ENCODE peak calls at places on chromosomes 1 and 21, in four cellular contexts. One of them, this sample, is unnamed.
A peak's percentile ranks its signal among the peaks of the same experiment; 100 is the strongest.

GRCh38 chr1:239882967-239883366 is 208.7 kb upstream of the FMN2 start:
- DNase-seq in mesenchymal stem cell: no peak
- DNase-seq in IMR-90: no peak
- DNase-seq in neuronal stem cell: no peak
- DNase-seq in this sample: no peak

GRCh38 chr1:30744060-30744756 is 13.4 kb downstream of the LAPTM5 start:
- DNase-seq in IMR-90: peak; percentile 73
- DNase-seq in neuronal stem cell: no peak
- DNase-seq in mesenchymal stem cell: peak; percentile 17
- DNase-seq in this sample: no peak

GRCh38 chr1:213070399-213070798 is 19.4 kb downstream of the RPS6KC1 start:
- DNase-seq in neuronal stem cell: no peak
- DNase-seq in mesenchymal stem cell: peak; percentile 85
- DNase-seq in IMR-90: peak; percentile 86
- DNase-seq in this sample: no peak

GRCh38 chr1:37606481-37607263 is 10.9 kb upstream of the GNL2 start:
- DNase-seq in IMR-90: peak; percentile 25
- DNase-seq in mesenchymal stem cell: no peak
- DNase-seq in neuronal stem cell: no peak
- DNase-seq in this sample: no peak

GRCh38 chr1:215146252-215146975 is 63.9 kb downstream of the KCNK2 start:
- DNase-seq in mesenchymal stem cell: peak; percentile 39
- DNase-seq in neuronal stem cell: no peak
- DNase-seq in IMR-90: peak; percentile 64
- DNase-seq in this sample: no peak

GRCh38 chr1:245459621-245460020 is 304.8 kb downstream of the KIF26B start:
- DNase-seq in IMR-90: no peak
- DNase-seq in mesenchymal stem cell: no peak
- DNase-seq in neuronal stem cell: no peak
- DNase-seq in this sample: no peak

GRCh38 chr1:105894006-105894405 is 1162.5 kb upstream of the PRMT6 start:
- DNase-seq in mesenchymal stem cell: peak; percentile 33
- DNase-seq in neuronal stem cell: no peak
- DNase-seq in IMR-90: peak; percentile 43
- DNase-seq in this sample: no peak

GRCh38 chr1:209249785-209250441 is 333.6 kb upstream of the CAMK1G start:
- DNase-seq in mesenchymal stem cell: no peak
- DNase-seq in IMR-90: no peak
- DNase-seq in neuronal stem cell: no peak
- DNase-seq in this sample: no peak

GRCh38 chr1:210647406-210648333 is 319.0 kb downstream of the HHAT start:
- DNase-seq in mesenchymal stem cell: peak; percentile 45
- DNase-seq in neuronal stem cell: no peak
- DNase-seq in IMR-90: peak; percentile 68
- DNase-seq in this sample: no peak

GRCh38 chr1:7594002-7594713 is 176.9 kb upstream of the VAMP3 start:
- DNase-seq in IMR-90: no peak
- DNase-seq in neuronal stem cell: no peak
- DNase-seq in mesenchymal stem cell: no peak
- DNase-seq in this sample: no peak

GRCh38 chr1:242185728-242186127 is 186.8 kb upstream of the MAP1LC3C start:
- DNase-seq in neuronal stem cell: no peak
- DNase-seq in IMR-90: no peak
- DNase-seq in mesenchymal stem cell: no peak
- DNase-seq in this sample: no peak

GRCh38 chr1:69524010-69524409 is 43.7 kb upstream of the LRRC7 start:
- DNase-seq in mesenchymal stem cell: peak; percentile 53
- DNase-seq in IMR-90: peak; percentile 46
- DNase-seq in neuronal stem cell: no peak
- DNase-seq in this sample: no peak

GRCh38 chr1:235703516-235703915 is 53.9 kb upstream of the GNG4 start:
- DNase-seq in neuronal stem cell: no peak
- DNase-seq in mesenchymal stem cell: no peak
- DNase-seq in IMR-90: peak; percentile 70
- DNase-seq in this sample: no peak

GRCh38 chr1:224726783-224727182 is 110.7 kb downstream of the CNIH3 start:
- DNase-seq in IMR-90: peak; percentile 91
- DNase-seq in neuronal stem cell: no peak
- DNase-seq in mesenchymal stem cell: peak; percentile 92
- DNase-seq in this sample: no peak

GRCh38 chr1:50369008-50369634 is 54.1 kb downstream of the DMRTA2 start:
- DNase-seq in IMR-90: no peak
- DNase-seq in neuronal stem cell: no peak
- DNase-seq in mesenchymal stem cell: no peak
- DNase-seq in this sample: no peak

GRCh38 chr1:36027766-36028165 is 56.1 kb upstream of the TEKT2 start:
- DNase-seq in mesenchymal stem cell: no peak
- DNase-seq in neuronal stem cell: no peak
- DNase-seq in IMR-90: no peak
- DNase-seq in this sample: no peak

GRCh38 chr1:229231754-229232119 is 39.2 kb upstream of the RAB4A start:
- DNase-seq in mesenchymal stem cell: no peak
- DNase-seq in IMR-90: no peak
- DNase-seq in neuronal stem cell: no peak
- DNase-seq in this sample: no peak

GRCh38 chr1:229229137-229229720 is 41.7 kb upstream of the RAB4A start:
- DNase-seq in IMR-90: no peak
- DNase-seq in mesenchymal stem cell: peak; percentile 57
- DNase-seq in neuronal stem cell: no peak
- DNase-seq in this sample: peak; percentile 76

GRCh38 chr1:229229721-229230135 is 41.2 kb upstream of the RAB4A start:
- DNase-seq in neuronal stem cell: no peak
- DNase-seq in mesenchymal stem cell: peak; percentile 29
- DNase-seq in IMR-90: no peak
- DNase-seq in this sample: no peak

GRCh38 chr1:229230893-229231753 is 39.8 kb upstream of the RAB4A start:
- DNase-seq in mesenchymal stem cell: peak; percentile 44
- DNase-seq in neuronal stem cell: no peak
- DNase-seq in IMR-90: no peak
- DNase-seq in this sample: no peak

DNA sequence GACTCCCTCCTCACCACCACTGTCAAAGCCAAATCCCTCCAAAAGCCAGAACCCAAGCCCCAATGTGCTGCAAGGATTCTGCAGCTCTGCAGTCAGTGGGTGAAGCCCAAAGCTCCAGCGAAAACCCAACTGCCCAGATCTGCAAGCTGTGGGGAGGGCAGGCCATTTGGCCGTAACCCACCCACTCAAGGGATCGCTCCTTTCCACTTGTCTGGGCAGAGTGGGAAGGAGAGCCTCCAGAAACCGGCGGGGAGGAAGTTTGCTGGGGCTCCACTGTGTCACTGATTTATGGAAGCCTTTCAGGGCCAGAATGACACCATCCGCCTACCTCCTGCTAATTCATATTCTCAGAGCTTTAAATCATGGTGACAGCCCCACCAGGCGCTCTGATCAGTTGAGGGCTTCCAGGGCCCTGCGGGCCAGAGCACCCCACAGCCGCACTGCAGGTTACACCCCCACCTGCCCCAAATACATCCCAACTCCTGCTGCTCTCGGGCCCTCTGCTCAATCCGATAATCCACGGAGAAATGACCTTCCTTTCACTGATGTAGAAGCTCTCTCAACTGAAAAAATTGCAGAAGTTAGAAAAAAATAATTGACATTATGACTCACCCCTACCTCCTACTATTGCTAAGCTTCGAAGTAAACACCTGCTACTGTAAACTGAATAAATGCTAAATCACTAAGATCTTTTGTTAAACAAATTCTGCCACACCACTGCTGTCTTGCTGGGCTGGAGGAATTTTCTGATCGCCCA is 40.6 kb upstream of the RAB4A start:
- DNase-seq in IMR-90: no peak
- DNase-seq in neuronal stem cell: no peak
- DNase-seq in mesenchymal stem cell: no peak
- DNase-seq in this sample: no peak
- H4K8ac ChIP-seq in IMR-90: no peak overlapping the region
- H4K8ac ChIP-seq in neuronal stem cell: no peak overlapping the region
- H4K8ac ChIP-seq in mesenchymal stem cell: no peak overlapping the region
- H4K8ac ChIP-seq in this sample: no peak overlapping the region

DNA sequence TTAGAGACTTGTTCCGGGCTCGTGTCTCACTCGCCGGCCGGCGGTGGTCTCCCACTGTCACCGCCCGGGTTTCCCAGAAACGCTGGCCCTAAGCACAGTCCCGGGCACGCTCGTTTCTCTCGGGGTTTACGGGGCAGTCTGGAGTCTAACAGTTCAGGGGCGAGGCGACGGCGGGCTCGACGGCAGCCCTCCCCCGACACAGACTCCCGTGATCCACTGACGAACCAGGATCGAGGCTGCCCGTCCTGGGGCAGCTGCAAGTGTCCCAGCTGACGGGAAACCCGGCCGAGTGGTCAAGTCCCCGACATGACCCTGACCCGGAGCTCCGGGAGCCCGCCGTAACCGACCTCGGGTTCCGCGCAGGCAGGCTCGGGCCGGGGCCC is 511 bp downstream of the UBE2J2 start:
- DNase-seq in neuronal stem cell: no peak
- DNase-seq in mesenchymal stem cell: no peak
- DNase-seq in IMR-90: no peak
- DNase-seq in this sample: no peak
- H4K8ac ChIP-seq in neuronal stem cell: no peak overlapping the region
- H4K8ac ChIP-seq in mesenchymal stem cell: no peak overlapping the region
- H4K8ac ChIP-seq in IMR-90: peak overlapping the region; percentile 96
- H4K8ac ChIP-seq in this sample: no peak overlapping the region

DNA sequence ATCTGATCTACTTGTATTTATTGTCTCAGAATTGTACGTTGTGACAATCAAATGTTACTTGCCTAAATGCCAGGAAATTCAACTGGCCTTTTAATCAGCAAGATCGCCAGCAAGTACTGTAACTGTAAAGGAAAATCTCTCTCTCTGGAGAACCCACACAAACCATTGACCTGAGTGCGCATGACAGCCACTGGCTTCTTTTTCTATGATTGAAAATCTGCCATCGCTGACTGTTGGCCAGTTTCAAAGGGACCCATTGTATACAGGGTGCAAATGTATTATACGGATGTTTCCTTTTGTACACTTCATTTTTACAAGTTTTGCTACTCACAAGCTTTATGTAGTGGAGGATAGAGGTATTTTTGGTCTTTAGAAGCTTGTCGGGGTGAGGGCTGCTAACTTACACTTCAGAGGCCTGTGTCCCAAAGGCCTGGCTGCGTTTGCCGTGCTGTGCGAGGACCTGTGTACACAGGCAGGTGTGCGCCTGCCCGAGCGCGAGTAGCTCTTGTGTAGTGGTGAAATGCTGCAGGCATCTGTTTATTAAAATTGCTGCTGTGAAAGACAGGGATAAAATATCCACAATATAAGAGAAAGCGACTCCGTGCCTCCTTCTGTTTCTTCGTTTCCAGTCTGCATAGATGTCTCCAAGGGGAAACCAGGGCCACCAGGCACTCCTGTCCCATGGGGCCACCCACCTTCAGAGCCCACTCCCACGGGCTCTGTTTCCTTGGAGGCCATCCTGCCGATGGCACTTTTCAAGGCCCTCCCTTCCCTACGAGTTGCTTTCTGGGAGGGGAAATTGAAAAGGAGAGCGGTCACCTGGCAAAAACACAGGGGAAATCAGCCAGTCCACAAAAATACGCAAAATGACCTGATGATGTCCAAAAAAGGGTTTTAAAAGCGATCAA is 25.3 kb upstream of the TRAPPC10 start:
- DNase-seq in IMR-90: no peak
- DNase-seq in neuronal stem cell: no peak
- DNase-seq in mesenchymal stem cell: no peak
- DNase-seq in this sample: no peak
- H4K8ac ChIP-seq in IMR-90: no peak overlapping the region
- H4K8ac ChIP-seq in neuronal stem cell: no peak overlapping the region
- H4K8ac ChIP-seq in mesenchymal stem cell: no peak overlapping the region
- H4K8ac ChIP-seq in this sample: no peak overlapping the region

DNA sequence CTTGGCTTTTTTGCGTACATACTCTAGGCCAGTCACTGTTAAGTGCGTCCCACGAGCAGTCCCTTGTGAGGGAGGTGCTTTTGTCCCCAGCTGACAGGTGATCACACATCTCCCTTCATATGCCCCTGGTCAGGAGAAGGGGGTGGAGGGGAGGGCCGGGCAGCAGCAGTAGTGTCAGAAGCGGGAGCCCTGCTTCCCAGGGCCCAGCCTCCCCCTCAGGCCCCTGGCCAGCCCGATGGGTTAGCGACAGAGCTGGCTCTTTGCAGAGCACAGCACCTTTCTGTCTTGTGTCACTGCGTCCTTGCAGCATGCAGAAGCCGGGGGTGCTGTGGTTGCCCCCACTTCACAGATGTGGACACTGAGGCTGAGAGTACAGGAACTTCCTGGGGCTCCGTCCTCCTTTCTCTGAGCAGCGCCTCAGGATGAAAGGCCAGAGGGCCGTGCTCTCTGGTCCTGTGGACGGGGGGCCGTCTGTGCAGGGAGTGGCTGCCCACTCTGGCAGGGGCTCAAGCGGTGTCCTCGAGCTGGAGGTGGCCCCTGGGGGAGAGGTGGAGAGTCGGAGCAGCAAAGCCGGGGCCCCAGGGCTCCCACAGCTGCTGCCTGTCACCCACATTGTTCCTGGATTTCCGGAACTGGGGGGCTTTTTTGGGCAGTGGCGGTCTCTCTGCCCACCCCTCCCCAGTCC is 5.9 kb downstream of the TMEM201 start:
- DNase-seq in neuronal stem cell: no peak
- DNase-seq in IMR-90: no peak
- DNase-seq in mesenchymal stem cell: no peak
- DNase-seq in this sample: no peak
- H4K8ac ChIP-seq in neuronal stem cell: no peak overlapping the region
- H4K8ac ChIP-seq in IMR-90: no peak overlapping the region
- H4K8ac ChIP-seq in mesenchymal stem cell: peak overlapping the region; percentile 4
- H4K8ac ChIP-seq in this sample: no peak overlapping the region

GRCh38 chr21:36945496-36946138 is 20.9 kb downstream of the HLCS start:
- DNase-seq in neuronal stem cell: no peak
- DNase-seq in mesenchymal stem cell: no peak
- DNase-seq in IMR-90: peak; percentile 28
- DNase-seq in this sample: no peak

GRCh38 chr21:36948686-36949085 is 17.8 kb downstream of the HLCS start:
- DNase-seq in mesenchymal stem cell: no peak
- DNase-seq in IMR-90: peak; percentile 39
- DNase-seq in neuronal stem cell: no peak
- DNase-seq in this sample: no peak

GRCh38 chr21:36949171-36950141 is 17.0 kb downstream of the HLCS start:
- DNase-seq in mesenchymal stem cell: no peak
- DNase-seq in IMR-90: no peak
- DNase-seq in neuronal stem cell: no peak
- DNase-seq in this sample: no peak

GRCh38 chr21:36946949-36947371 is 19.5 kb downstream of the HLCS start:
- DNase-seq in neuronal stem cell: no peak
- DNase-seq in IMR-90: no peak
- DNase-seq in mesenchymal stem cell: no peak
- DNase-seq in this sample: no peak
- H4K8ac ChIP-seq in neuronal stem cell: peak overlapping the region; percentile 66
- H4K8ac ChIP-seq in IMR-90: no peak overlapping the region
- H4K8ac ChIP-seq in mesenchymal stem cell: no peak overlapping the region
- H4K8ac ChIP-seq in this sample: no peak overlapping the region

GRCh38 chr1:27567183-27567526 is 36.8 kb downstream of the AHDC1 start:
- DNase-seq in neuronal stem cell: peak; percentile 93
- DNase-seq in IMR-90: no peak
- DNase-seq in mesenchymal stem cell: no peak
- DNase-seq in this sample: no peak

GRCh38 chr1:27564710-27565649 is 39.0 kb downstream of the AHDC1 start:
- DNase-seq in IMR-90: no peak
- DNase-seq in neuronal stem cell: no peak
- DNase-seq in mesenchymal stem cell: no peak
- DNase-seq in this sample: no peak

GRCh38 chr1:27568247-27569087 is 35.5 kb downstream of the AHDC1 start:
- DNase-seq in neuronal stem cell: peak; percentile 91
- DNase-seq in IMR-90: peak; percentile 81
- DNase-seq in mesenchymal stem cell: peak; percentile 91
- DNase-seq in this sample: peak; percentile 97

GRCh38 chr1:27567931-27568246 is 36.1 kb downstream of the AHDC1 start:
- DNase-seq in IMR-90: no peak
- DNase-seq in neuronal stem cell: no peak
- DNase-seq in mesenchymal stem cell: no peak
- DNase-seq in this sample: no peak

GRCh38 chr1:27566462-27567182 is 37.3 kb downstream of the AHDC1 start:
- DNase-seq in neuronal stem cell: peak; percentile 37
- DNase-seq in IMR-90: no peak
- DNase-seq in mesenchymal stem cell: no peak
- DNase-seq in this sample: no peak
- H4K8ac ChIP-seq in neuronal stem cell: peak overlapping the region; percentile 45
- H4K8ac ChIP-seq in IMR-90: no peak overlapping the region
- H4K8ac ChIP-seq in mesenchymal stem cell: peak overlapping the region; percentile 20
- H4K8ac ChIP-seq in this sample: no peak overlapping the region